ENCODE peak calls at places on chromosomes 6 and 20, in four cellular contexts. F, N, W and A are unnamed samples.

GRCh38 chr20:35129647-35130069 is 17.5 kb downstream of the EDEM2 start:
- DNase-seq in F (peak), N (no peak), W (no peak), A (no peak)

GRCh38 chr6:7098974-7099373 is 8.8 kb upstream of the RREB1 start:
- DNase-seq in F (no peak), W (no peak), N (no peak), A (no peak)

GRCh38 chr20:61889659-61890058 is 176.0 kb downstream of the TAF4 start:
- DNase-seq in W (no peak), F (no peak), N (no peak), A (no peak)

GRCh38 chr6:47321582-47321981 is 11.9 kb upstream of the TNFRSF21 start:
- DNase-seq in W (no peak), N (no peak), F (no peak), A (no peak)

GRCh38 chr20:61659652-61660346 is 405.9 kb downstream of the TAF4 start:
- DNase-seq in W (no peak), F (no peak), N (no peak), A (no peak)

GRCh38 chr6:54916858-54917257 is 70.3 kb downstream of the FAM83B start:
- DNase-seq in F (peak), W (no peak), N (no peak), A (no peak)

GRCh38 chr6:151494235-151494950 is 576 bp downstream of the CCDC170 start:
- DNase-seq in N (no peak), F (peak), W (no peak), A (no peak)

GRCh38 chr20:3250091-3250504 is 11.1 kb upstream of the SLC4A11 start:
- DNase-seq in F (no peak), W (no peak), N (no peak), A (no peak)

GRCh38 chr6:150032598-150032997 is 7.3 kb upstream of the RAET1L start:
- DNase-seq in F (no peak), N (no peak), W (no peak), A (peak)

GRCh38 chr6:116278853-116279231 is 888 bp downstream of the TSPYL1 start:
- DNase-seq in F (peak), W (no peak), N (peak), A (no peak)

GRCh38 chr6:169852504-169853195 is 101.2 kb downstream of the ERMARD start:
- DNase-seq in W (no peak), N (no peak), F (no peak), A (peak)

GRCh38 chr6:117555882-117556498 is 46.3 kb downstream of the GOPC start:
- DNase-seq in N (no peak), F (peak), W (no peak), A (no peak)

GRCh38 chr6:170237999-170238740 is 52.7 kb downstream of the DLL1 start:
- DNase-seq in N (peak), F (no peak), W (no peak), A (no peak)

GRCh38 chr6:97626586-97627441 is 343.8 kb upstream of the MMS22L start:
- DNase-seq in F (peak), N (no peak), W (no peak), A (no peak)

GRCh38 chr6:193773-194310 is 98.4 kb upstream of the DUSP22 start:
- DNase-seq in W (no peak), N (no peak), F (no peak), A (no peak)

GRCh38 chr6:106609699-106610098 is 19.6 kb downstream of the RTN4IP1 start:
- DNase-seq in N (no peak), F (no peak), W (no peak), A (no peak)

GRCh38 chr6:147281895-147282565 is 77.8 kb downstream of the STXBP5 start:
- DNase-seq in W (no peak), N (no peak), F (no peak), A (no peak)

GRCh38 chr6:161915456-161915964 is 641.6 kb upstream of the AGPAT4 start:
- DNase-seq in N (no peak), F (no peak), W (no peak), A (no peak)

GRCh38 chr6:33981421-33981820 is 164.5 kb downstream of the GRM4 start:
- DNase-seq in W (no peak), N (peak), F (no peak), A (no peak)

GRCh38 chr6:34305497-34305896 is 56.7 kb upstream of the SMIM29 start:
- DNase-seq in W (no peak), N (no peak), F (no peak), A (no peak)

GRCh38 chr6:155883741-155884140 is 428.1 kb upstream of the NOX3 start:
- DNase-seq in N (no peak), F (peak), W (no peak), A (no peak)

GRCh38 chr20:59771506-59772372 is 161.7 kb downstream of the SYCP2 start:
- DNase-seq in N (no peak), W (no peak), F (no peak), A (no peak)

GRCh38 chr6:33172307-33173227 is 19.7 kb downstream of the COL11A2 start:
- DNase-seq in F (peak), W (no peak), N (no peak), A (no peak)

GRCh38 chr6:23394699-23395098 is 731.3 kb upstream of the NRSN1 start:
- DNase-seq in F (peak), W (no peak), N (no peak), A (no peak)

GRCh38 chr6:41536884-41537347 is 9.3 kb upstream of the FOXP4 start:
- DNase-seq in F (no peak), N (no peak), W (no peak), A (no peak)

GRCh38 chr6:38400101-38400500 is 239.6 kb downstream of the BTBD9 start:
- DNase-seq in F (no peak), N (no peak), W (no peak), A (no peak)

GRCh38 chr6:155645328-155645727 is 189.7 kb upstream of the NOX3 start:
- DNase-seq in N (no peak), F (peak), W (no peak), A (no peak)

GRCh38 chr6:144932621-144933020 is 647.5 kb downstream of the UTRN start:
- DNase-seq in N (no peak), W (no peak), F (no peak), A (no peak)

GRCh38 chr20:54429364-54429763 is 46.0 kb upstream of the DOK5 start:
- DNase-seq in N (no peak), W (no peak), F (no peak), A (no peak)

GRCh38 chr20:47396762-47397476 is 40.4 kb upstream of the ZMYND8 start:
- DNase-seq in N (no peak), W (no peak), F (no peak), A (no peak)

GRCh38 chr6:49744259-49744658 is at the start of gene CRISP3:
- DNase-seq in F (no peak), W (no peak), N (no peak), A (no peak)

GRCh38 chr6:30067460-30068139 is 602 bp downstream of the PPP1R11 start:
- DNase-seq in N (no peak), F (no peak), W (no peak), A (no peak)

GRCh38 chr20:56552911-56553629 is 20.0 kb downstream of the FAM209B start:
- DNase-seq in N (no peak), F (no peak), W (no peak), A (no peak)

GRCh38 chr20:22389836-22390542 is 194.4 kb downstream of the FOXA2 start:
- DNase-seq in F (no peak), W (no peak), N (no peak), A (no peak)

GRCh38 chr20:34420975-34421374 is 57.9 kb downstream of the ITCH start:
- DNase-seq in N (no peak), W (no peak), F (no peak), A (no peak)

GRCh38 chr6:112298816-112299281 is 44.5 kb upstream of the LAMA4 start:
- DNase-seq in F (peak), N (no peak), W (no peak), A (no peak)

GRCh38 chr6:141033101-141033500 is 1099.6 kb upstream of the GJE1 start:
- DNase-seq in W (no peak), N (no peak), F (peak), A (no peak)

GRCh38 chr6:160085226-160085625 is 36.4 kb upstream of the SLC22A1 start:
- DNase-seq in W (no peak), N (no peak), F (no peak), A (no peak)

GRCh38 chr6:157019115-157019628 is 242.0 kb downstream of the ARID1B start:
- DNase-seq in N (no peak), W (no peak), F (peak), A (no peak)

GRCh38 chr6:27891300-27891913 is 20.8 kb downstream of the OR2B2 start:
- DNase-seq in W (no peak), N (no peak), F (no peak), A (no peak)
- H3K4me3 ChIP-seq in W (peak), N (peak), F (peak), A (no peak)

GRCh38 chr20:407097-407952 is 774 bp upstream of the RBCK1 start:
- DNase-seq in F (peak), N (peak), W (no peak), A (no peak)
- TF ChIP-seq POLR2A in F (no peak), N (no peak), W (peak), A (no peak)

GRCh38 chr20:45342863-45343444 is 5.3 kb downstream of the SDC4 start:
- DNase-seq in F (no peak), N (no peak), W (no peak), A (no peak)
- H3K4me3 ChIP-seq in F (no peak), N (peak), W (peak), A (no peak)

DNA sequence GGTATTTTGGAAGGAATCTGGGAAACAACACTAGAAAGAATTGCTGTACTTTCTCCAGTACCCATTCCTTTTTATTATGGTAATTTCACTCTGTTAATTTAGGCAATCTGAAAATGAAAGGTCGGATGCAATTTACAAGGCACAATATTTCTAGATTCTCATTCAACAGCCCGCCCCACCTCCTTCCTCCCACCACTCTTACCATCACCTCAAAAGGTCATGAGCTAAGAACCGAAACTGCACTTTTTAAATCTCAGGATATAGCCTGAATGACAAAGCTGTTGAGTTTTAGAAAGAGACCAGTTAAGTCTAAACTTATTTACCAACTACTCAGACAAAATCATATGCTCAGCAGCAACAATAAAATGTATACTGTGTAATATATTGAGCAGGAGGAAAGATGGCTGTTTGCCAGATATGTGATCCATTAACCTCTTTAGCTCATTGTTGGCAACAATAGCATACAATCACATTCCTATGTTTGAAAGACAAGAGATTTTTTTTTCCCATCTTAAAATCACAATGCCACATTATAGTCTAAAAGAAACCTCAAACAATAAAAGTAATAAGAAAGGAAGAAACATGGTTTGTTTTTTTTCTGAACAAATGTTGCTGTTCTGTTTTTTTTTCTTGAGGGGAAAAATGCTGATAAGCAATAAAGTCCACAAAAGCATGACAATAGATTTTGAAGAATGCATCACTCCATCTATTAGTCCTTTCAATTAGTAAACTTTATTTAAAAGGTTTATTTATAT is 1.6 kb upstream of the HS3ST5 start:
- DNase-seq in F (no peak), N (no peak), W (no peak), A (no peak)
- TF ChIP-seq POLR2A in F (no peak), N (no peak), W (no peak), A (no peak)

DNA sequence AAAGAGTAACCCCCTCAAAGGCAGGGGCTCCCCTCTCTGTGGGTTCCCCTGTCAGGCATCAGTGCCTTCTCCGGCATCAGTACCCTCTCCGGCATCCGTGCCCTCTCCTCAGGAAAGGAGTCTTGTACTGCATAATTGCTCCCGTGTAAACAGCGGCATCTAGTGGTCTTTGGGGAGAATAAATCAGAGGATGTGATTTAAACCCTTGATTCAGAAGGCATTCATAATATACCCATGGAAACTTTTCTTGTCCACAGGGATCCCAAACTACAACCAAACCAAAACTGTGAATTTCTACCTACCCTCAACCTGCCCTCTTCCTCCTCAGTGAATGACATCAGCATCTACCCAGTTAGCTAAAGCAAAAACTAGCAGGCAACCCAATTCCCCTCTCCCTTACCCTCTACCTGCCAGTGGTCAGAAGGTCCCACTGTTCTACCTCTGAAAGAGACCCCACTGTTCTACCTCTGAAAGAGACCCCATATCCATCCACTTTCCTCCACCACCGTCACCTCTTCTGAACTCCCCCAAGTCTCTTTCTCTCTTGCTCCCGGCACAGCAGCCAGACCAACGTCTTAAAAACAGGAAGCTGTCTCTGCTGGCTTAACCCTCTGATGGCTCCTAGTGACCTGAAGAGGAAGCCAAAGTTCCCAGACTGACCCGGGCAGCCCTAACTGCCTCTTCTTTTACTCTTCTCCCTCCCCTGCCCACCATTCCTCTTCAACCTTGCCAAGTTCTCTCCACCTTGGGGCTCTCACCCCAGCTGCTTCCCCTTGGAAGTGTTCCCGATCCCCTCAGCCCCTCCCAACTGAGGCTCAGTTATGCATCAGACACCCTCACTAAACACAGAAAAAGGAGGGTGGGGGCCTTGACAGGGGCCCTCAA is 27.2 kb downstream of the UBE2V1 start:
- DNase-seq in W (no peak), N (peak), F (peak), A (no peak)
- H3K4me3 ChIP-seq in W (peak), N (peak), F (no peak), A (peak)

GRCh38 chr20:41006126-41006935 is 22.3 kb upstream of the TOP1 start:
- DNase-seq in F (no peak), W (no peak), N (no peak), A (no peak)

GRCh38 chr20:41005361-41005729 is 23.3 kb upstream of the TOP1 start:
- DNase-seq in N (peak), F (peak), W (peak), A (peak)

GRCh38 chr20:41002842-41003142 is 25.8 kb upstream of the TOP1 start:
- DNase-seq in N (no peak), W (no peak), F (no peak), A (no peak)

GRCh38 chr20:41003143-41003932 is 25.3 kb upstream of the TOP1 start:
- DNase-seq in N (peak), W (peak), F (peak), A (no peak)

DNA sequence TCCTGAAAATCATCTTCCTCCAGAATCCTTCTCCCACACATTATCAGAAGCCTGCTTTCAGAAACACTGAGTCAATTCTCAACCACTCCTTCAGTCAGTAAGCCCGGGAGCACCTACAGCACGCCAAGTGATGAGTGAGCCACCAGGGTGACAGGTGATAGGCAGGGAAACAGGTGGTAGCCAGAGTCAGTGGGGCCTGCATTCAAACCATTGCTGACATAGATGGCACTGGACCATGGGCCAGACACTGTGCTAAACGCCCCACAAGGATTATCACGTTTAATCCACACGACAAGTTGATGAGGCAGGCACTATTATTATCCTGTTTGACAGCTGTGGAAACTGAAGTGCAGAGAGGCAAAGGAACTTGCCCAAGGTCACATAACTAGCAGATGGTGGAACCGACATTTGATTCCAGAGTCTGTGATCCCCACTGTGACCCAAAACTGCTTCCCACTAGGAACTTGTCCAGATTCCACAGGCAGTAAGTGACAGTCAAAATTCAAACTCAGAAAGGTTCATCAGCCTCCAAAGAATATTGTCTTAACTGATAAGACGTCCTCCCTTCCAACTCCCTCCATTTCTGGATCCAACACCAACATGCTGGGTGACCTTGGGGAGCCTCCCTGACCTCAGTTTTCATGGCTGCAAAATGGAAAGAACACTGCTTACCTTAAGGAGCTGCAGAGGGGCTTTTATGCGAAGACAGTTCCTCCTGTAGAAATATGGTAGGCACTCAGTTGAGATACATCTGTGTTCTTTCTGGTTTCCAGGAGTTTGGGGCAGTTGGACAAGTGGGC is 23.9 kb upstream of the TOP1 start:
- DNase-seq in W (no peak), F (peak), N (peak), A (no peak)
- TF ChIP-seq POLR2A in W (no peak), F (no peak), N (no peak), A (no peak)